ENCODE peak calls at places on chromosome 2, in ten cellular contexts. Q, M, E, Z, R, D, U, L, N and W are unnamed samples.

GRCh38 chr2:109277414-109277813 is 148.4 kb downstream of the SH3RF3 start:
- DNase-seq in Q (no peak), M (no peak), E (no peak), Z (no peak), R (no peak), D (no peak), U (no peak), L (no peak), N (no peak), W (no peak)

GRCh38 chr2:216616083-216616678 is 17.0 kb upstream of the IGFBP2 start:
- DNase-seq in Q (no peak), M (no peak), E (no peak), Z (no peak), R (no peak), D (no peak), U (no peak), L (no peak), N (no peak), W (no peak)

GRCh38 chr2:160292225-160292624 is 92.2 kb upstream of the ITGB6 start:
- DNase-seq in Q (peak), M (no peak), E (no peak), Z (no peak), R (no peak), D (no peak), U (peak), L (no peak), N (no peak), W (no peak)

GRCh38 chr2:229296016-229296415 is 24.9 kb upstream of the PID1 start:
- DNase-seq in Q (no peak), M (no peak), E (no peak), Z (no peak), R (no peak), D (no peak), U (peak), L (no peak), N (no peak), W (no peak)

GRCh38 chr2:235097196-235097895 is 145.5 kb downstream of the SH3BP4 start:
- DNase-seq in Q (no peak), M (no peak), E (no peak), Z (no peak), R (no peak), D (no peak), U (no peak), L (no peak), N (no peak), W (no peak)

GRCh38 chr2:220219371-220219770 is 591.9 kb downstream of the SLC4A3 start:
- DNase-seq in Q (no peak), M (peak), E (no peak), Z (no peak), R (no peak), D (no peak), U (no peak), L (no peak), N (no peak), W (no peak)

GRCh38 chr2:239298126-239298804 is 102.6 kb downstream of the HDAC4 start:
- DNase-seq in Q (no peak), M (no peak), E (no peak), Z (peak), R (no peak), D (no peak), U (no peak), L (no peak), N (no peak), W (no peak)

GRCh38 chr2:101520246-101520645 is 45.3 kb upstream of the RFX8 start:
- DNase-seq in Q (peak), M (no peak), E (peak), Z (no peak), R (no peak), D (no peak), U (peak), L (peak), N (no peak), W (no peak)

GRCh38 chr2:16166327-16166981 is 226.1 kb downstream of the MYCN start:
- DNase-seq in Q (no peak), M (no peak), E (no peak), Z (peak), R (no peak), D (no peak), U (no peak), L (no peak), N (peak), W (peak)